ENCODE peak calls at places on chromosomes 5 and 9, in four cellular contexts. M, U, G and O are unnamed samples.
A peak's percentile ranks its signal among the peaks of the same experiment; 100 is the strongest.

GRCh38 chr9:134944351-134944802 is 26.7 kb upstream of the FCN1 start:
- DNase-seq in M (no peak), U (no peak), G (no peak), O (no peak)

GRCh38 chr5:179839328-179840256 is 18.9 kb downstream of the SQSTM1 start:
- DNase-seq in M (no peak), U (peak; percentile 68), G (no peak), O (no peak)

GRCh38 chr9:95822583-95823431 is 52.7 kb upstream of the ERCC6L2 start:
- DNase-seq in M (no peak), U (peak; percentile 41), G (no peak), O (peak; percentile 84)

GRCh38 chr5:95972196-95972595 is 10.5 kb upstream of the ELL2 start:
- DNase-seq in M (no peak), U (no peak), G (no peak), O (no peak)

GRCh38 chr9:16410601-16411285 is 459.7 kb downstream of the BNC2 start:
- DNase-seq in M (no peak), U (peak; percentile 85), G (no peak), O (no peak)

GRCh38 chr5:96026334-96027065 is 64.8 kb upstream of the ELL2 start:
- DNase-seq in M (no peak), U (no peak), G (no peak), O (no peak)

GRCh38 chr5:27038476-27038875 is at the start of gene CDH9:
- DNase-seq in M (no peak), U (peak; percentile 6), G (no peak), O (no peak)

GRCh38 chr5:103891151-103891550 is 328.6 kb upstream of the NUDT12 start:
- DNase-seq in M (no peak), U (no peak), G (no peak), O (no peak)

GRCh38 chr5:136099870-136100269 is 32.8 kb upstream of the SMAD5 start:
- DNase-seq in M (no peak), U (no peak), G (no peak), O (no peak)

GRCh38 chr5:169831331-169831730 is 149.0 kb downstream of the INSYN2B start:
- DNase-seq in M (no peak), U (no peak), G (no peak), O (no peak)

GRCh38 chr5:144971067-144971850 is 800.6 kb downstream of the KCTD16 start:
- DNase-seq in M (no peak), U (no peak), G (no peak), O (no peak)

GRCh38 chr9:135085830-135086546 is 1.5 kb upstream of the OLFM1 start:
- DNase-seq in M (peak; percentile 96), U (peak; percentile 72), G (peak; percentile 79), O (no peak)

GRCh38 chr9:108444400-108445358 is 411.1 kb downstream of the ACTL7B start:
- DNase-seq in M (peak; percentile 72), U (peak; percentile 30), G (no peak), O (no peak)

GRCh38 chr9:35515766-35516165 is 25.9 kb downstream of the RUSC2 start:
- DNase-seq in M (no peak), U (peak; percentile 64), G (no peak), O (no peak)

GRCh38 chr9:100880284-100880683 is 148.2 kb upstream of the PLPPR1 start:
- DNase-seq in M (no peak), U (no peak), G (no peak), O (no peak)

GRCh38 chr5:40681351-40682311 is 1.9 kb downstream of the PTGER4 start:
- DNase-seq in M (no peak), U (no peak), G (no peak), O (no peak)

GRCh38 chr5:107519900-107520354 is 150.8 kb downstream of the EFNA5 start:
- DNase-seq in M (no peak), U (peak; percentile 50), G (no peak), O (peak; percentile 33)

GRCh38 chr5:35009059-35009458 is 38.7 kb downstream of the AGXT2 start:
- DNase-seq in M (no peak), U (no peak), G (no peak), O (no peak)

GRCh38 chr5:83777856-83778255 is 57.2 kb upstream of the HAPLN1 start:
- DNase-seq in M (no peak), U (no peak), G (no peak), O (no peak)

GRCh38 chr5:115033861-115034260 is 135.8 kb downstream of the TRIM36 start:
- DNase-seq in M (peak; percentile 6), U (peak; percentile 27), G (no peak), O (no peak)

GRCh38 chr5:56479701-56480304 is 246.7 kb upstream of the ANKRD55 start:
- DNase-seq in M (no peak), U (no peak), G (no peak), O (peak; percentile 30)

GRCh38 chr5:176536132-176536901 is 885 bp downstream of the RNF44 start:
- DNase-seq in M (peak; percentile 59), U (peak; percentile 77), G (peak; percentile 79), O (no peak)

GRCh38 chr9:90141723-90142122 is 500.9 kb downstream of the DIRAS2 start:
- DNase-seq in M (peak; percentile 12), U (peak; percentile 20), G (no peak), O (no peak)

GRCh38 chr9:31908891-31909480 is 475.5 kb upstream of the ACO1 start:
- DNase-seq in M (no peak), U (peak; percentile 13), G (no peak), O (no peak)

GRCh38 chr5:158511454-158511853 is 588.3 kb downstream of the EBF1 start:
- DNase-seq in M (no peak), U (no peak), G (no peak), O (no peak)

GRCh38 chr9:125103021-125103420 is 40.3 kb downstream of the SCAI start:
- DNase-seq in M (no peak), U (no peak), G (no peak), O (no peak)

GRCh38 chr5:75584641-75585040 is 26.6 kb upstream of the ANKDD1B start:
- DNase-seq in M (no peak), U (no peak), G (no peak), O (no peak)

GRCh38 chr5:176366575-176366894 is 1.2 kb downstream of the ARL10 start:
- DNase-seq in M (no peak), U (no peak), G (no peak), O (no peak)

GRCh38 chr5:172903790-172904189 is 55.4 kb upstream of the RPL26L1 start:
- DNase-seq in M (no peak), U (peak; percentile 92), G (no peak), O (no peak)

GRCh38 chr5:172905771-172906170 is 53.5 kb upstream of the RPL26L1 start:
- DNase-seq in M (no peak), U (no peak), G (no peak), O (no peak)

GRCh38 chr5:172905346-172905756 is 53.9 kb upstream of the RPL26L1 start:
- DNase-seq in M (no peak), U (no peak), G (no peak), O (no peak)

GRCh38 chr5:172904312-172904642 is 54.9 kb upstream of the RPL26L1 start:
- DNase-seq in M (no peak), U (no peak), G (no peak), O (no peak)

GRCh38 chr5:172904643-172905345 is 54.4 kb upstream of the RPL26L1 start:
- DNase-seq in M (peak; percentile 19), U (peak; percentile 78), G (no peak), O (no peak)
- TF ChIP-seq POLR2AphosphoS2 in M (no peak), U (no peak), G (no peak), O (no peak)

GRCh38 chr5:150148408-150148927 is 7.2 kb downstream of the PDGFRB start:
- DNase-seq in M (no peak), U (no peak), G (no peak), O (no peak)
- TF ChIP-seq POLR2AphosphoS2 in M (no peak), U (no peak), G (no peak), O (no peak)

GRCh38 chr5:93058309-93058708 is 522.7 kb downstream of the NR2F1-AS1 start:
- DNase-seq in M (no peak), U (no peak), G (no peak), O (no peak)

GRCh38 chr5:93057311-93057710 is 523.7 kb downstream of the NR2F1-AS1 start:
- DNase-seq in M (no peak), U (no peak), G (no peak), O (no peak)

DNA sequence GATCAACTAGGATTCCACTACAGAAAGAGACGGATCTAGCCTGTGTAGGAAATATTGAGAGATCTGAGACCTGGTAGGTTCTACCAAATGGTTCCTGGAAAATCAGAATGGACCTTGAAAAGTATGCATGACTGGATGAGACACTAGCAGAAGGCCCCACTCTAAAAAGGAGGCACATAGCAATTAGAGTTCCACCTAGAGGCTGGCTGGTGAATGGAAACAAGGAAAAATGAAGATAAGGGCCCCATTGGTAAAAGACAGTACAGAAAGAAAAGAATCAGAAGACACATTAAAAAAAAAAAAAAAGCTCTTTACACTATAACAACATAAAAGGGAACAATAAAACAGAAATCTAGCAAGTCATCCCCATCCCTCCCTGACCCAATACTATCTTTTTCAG is 518.5 kb downstream of the NR2F1-AS1 start:
- DNase-seq in M (no peak), U (peak; percentile 23), G (no peak), O (no peak)
- TF ChIP-seq POLR2AphosphoS2 in M (no peak), U (no peak), G (no peak), O (no peak)

DNA sequence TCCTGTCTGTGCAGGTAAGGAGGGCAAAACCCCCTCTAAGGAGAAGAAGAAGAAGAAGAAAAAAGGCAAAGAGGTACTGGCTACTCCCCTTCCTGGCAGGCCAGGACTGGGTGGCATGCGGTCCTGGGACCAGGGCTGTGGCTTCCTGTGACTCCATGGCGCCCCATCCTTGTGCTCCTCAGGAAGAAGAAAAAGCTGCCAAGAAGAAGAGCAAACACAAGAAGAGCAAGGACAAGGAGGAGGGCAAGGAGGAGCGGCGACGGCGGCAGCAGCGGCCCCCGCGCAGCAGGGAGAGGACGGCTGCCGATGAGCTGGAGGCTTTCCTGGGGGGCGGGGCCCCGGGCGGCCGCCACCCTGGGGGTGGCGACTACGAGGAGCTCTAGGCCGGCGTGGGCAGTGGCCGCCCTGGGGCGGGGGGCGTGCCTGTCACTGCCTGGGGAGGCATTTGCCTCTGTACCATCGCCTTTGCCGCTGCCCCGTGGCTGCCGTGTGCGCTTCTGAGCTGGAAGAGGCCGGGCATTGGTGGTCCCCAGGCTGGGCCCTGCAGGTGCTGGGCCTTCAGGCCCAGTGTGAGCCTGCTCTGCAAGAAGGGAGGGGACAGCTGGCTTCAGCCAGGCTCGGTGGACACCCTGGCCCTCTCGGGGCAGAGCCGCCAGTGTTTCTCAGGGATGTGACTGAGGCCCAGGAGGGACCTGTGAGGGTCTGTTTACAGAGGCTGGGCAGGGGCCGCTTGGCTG is 2.0 kb upstream of the AJM1 start:
- DNase-seq in M (no peak), U (no peak), G (peak; percentile 79), O (no peak)
- TF ChIP-seq POLR2AphosphoS2 in M (no peak), U (no peak), G (no peak), O (no peak)

DNA sequence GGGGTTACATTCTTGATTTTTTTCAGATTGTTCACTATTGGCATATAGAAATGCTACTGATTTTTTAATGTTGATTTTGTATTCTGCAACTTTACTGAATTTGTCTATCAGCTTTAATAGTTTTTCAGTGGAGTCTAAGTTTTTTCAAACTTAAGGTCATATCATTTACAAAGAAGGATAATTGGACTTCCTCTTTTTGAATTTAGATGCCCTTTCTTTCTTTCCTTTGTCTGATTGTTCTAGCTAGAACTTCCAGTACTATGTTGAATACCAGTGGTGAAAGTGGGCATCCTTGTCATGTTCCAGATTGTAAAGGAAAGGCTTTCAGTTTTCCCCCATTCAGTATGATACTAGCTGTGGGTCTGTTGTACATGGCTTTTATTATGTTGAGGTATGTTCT is 49.3 kb downstream of the SREK1 start:
- DNase-seq in M (no peak), U (no peak), G (no peak), O (no peak)
- TF ChIP-seq POLR2AphosphoS2 in M (no peak), U (no peak), G (no peak), O (no peak)